ENCODE peak calls at places on chromosome 5, in ten cellular contexts. I, X, N, E, P, A, J, S, O and Q are unnamed samples.

GRCh38 chr5:72633649-72634048 is 126.4 kb upstream of the ZNF366 start:
- DNase-seq in N (no peak), O (peak), J (no peak), A (no peak), E (no peak), X (no peak), P (no peak), I (peak), S (peak), Q (no peak)

GRCh38 chr5:173554038-173554955 is 62.2 kb downstream of the BOD1 start:
- DNase-seq in I (no peak), O (no peak), J (no peak), P (no peak), X (no peak), A (no peak), E (no peak), S (no peak), N (no peak), Q (no peak)

GRCh38 chr5:88889165-88890069 is 6.4 kb upstream of the MEF2C start:
- DNase-seq in X (peak), P (no peak), A (peak), N (peak), E (no peak), J (peak), O (peak), S (no peak), I (peak), Q (peak)

GRCh38 chr5:13325765-13326164 is 618.7 kb downstream of the DNAH5 start:
- DNase-seq in A (no peak), N (no peak), E (no peak), I (no peak), J (no peak), X (no peak), S (no peak), O (no peak), P (no peak), Q (no peak)

GRCh38 chr5:57094753-57095683 is 78.8 kb upstream of the GPBP1 start:
- DNase-seq in P (peak), X (no peak), N (peak), E (no peak), J (no peak), A (peak), S (peak), I (peak), O (peak), Q (no peak)

GRCh38 chr5:172854451-172854871 is 20.4 kb downstream of the ERGIC1 start:
- DNase-seq in I (peak), O (no peak), P (no peak), E (no peak), J (no peak), N (no peak), S (no peak), A (no peak), X (no peak), Q (no peak)

GRCh38 chr5:137496919-137497318 is 2.2 kb downstream of the SPOCK1 start:
- DNase-seq in O (no peak), J (no peak), P (no peak), X (no peak), N (no peak), A (no peak), I (peak), E (no peak), S (no peak), Q (no peak)

GRCh38 chr5:91419571-91420537 is 36.7 kb upstream of the ARRDC3 start:
- DNase-seq in I (peak), X (peak), E (peak), P (peak), A (peak), O (peak), S (peak), N (peak), J (peak), Q (no peak)

GRCh38 chr5:134120386-134121138 is 6.1 kb downstream of the TCF7 start:
- DNase-seq in P (no peak), O (no peak), N (no peak), J (no peak), X (no peak), I (no peak), S (no peak), A (no peak), E (no peak), Q (no peak)

GRCh38 chr5:27316283-27316675 is 277.9 kb upstream of the CDH9 start:
- DNase-seq in N (no peak), A (no peak), X (no peak), O (peak), J (no peak), S (peak), P (no peak), I (peak), E (no peak), Q (no peak)

GRCh38 chr5:74767579-74767913 is 497 bp downstream of the NSA2 start:
- DNase-seq in O (peak), E (peak), N (no peak), S (peak), I (peak), P (no peak), X (peak), A (peak), J (peak), Q (no peak)

GRCh38 chr5:83220331-83220730 is 143.0 kb downstream of the XRCC4 start:
- DNase-seq in N (no peak), E (no peak), I (peak), O (no peak), J (no peak), P (no peak), A (peak), S (no peak), X (no peak), Q (no peak)

GRCh38 chr5:129094924-129095797 is 612 bp downstream of the ISOC1 start:
- DNase-seq in O (peak), X (peak), E (peak), N (no peak), S (peak), A (peak), J (peak), I (peak), P (no peak), Q (peak)

GRCh38 chr5:56601641-56602071 is 213.7 kb upstream of the MAP3K1 start:
- DNase-seq in N (no peak), X (no peak), O (no peak), I (no peak), S (no peak), E (no peak), A (peak), P (no peak), J (no peak), Q (no peak)

GRCh38 chr5:109907189-109907588 is 217.5 kb downstream of the MAN2A1 start:
- DNase-seq in I (peak), E (no peak), O (peak), X (no peak), A (no peak), N (no peak), P (no peak), S (peak), J (no peak), Q (no peak)

GRCh38 chr5:126483156-126483555 is 59.9 kb downstream of the GRAMD2B start:
- DNase-seq in P (no peak), J (no peak), O (peak), I (peak), A (no peak), E (no peak), N (no peak), X (no peak), S (no peak), Q (no peak)

GRCh38 chr5:113090336-113091106 is 113.9 kb downstream of the DCP2 start:
- DNase-seq in E (no peak), X (no peak), A (no peak), P (no peak), N (no peak), O (peak), J (no peak), S (no peak), I (no peak), Q (no peak)

GRCh38 chr5:23446436-23446835 is 61.0 kb upstream of the PRDM9 start:
- DNase-seq in S (no peak), A (no peak), P (no peak), I (peak), O (peak), N (no peak), X (no peak), J (no peak), E (no peak), Q (no peak)

GRCh38 chr5:135205616-135206349 is 171.8 kb upstream of the PITX1 start:
- DNase-seq in O (no peak), N (no peak), X (no peak), S (no peak), P (no peak), J (no peak), I (peak), E (no peak), A (no peak), Q (no peak)

GRCh38 chr5:77015938-77016569 is 14.2 kb upstream of the AGGF1 start:
- DNase-seq in P (no peak), N (peak), I (peak), E (no peak), X (no peak), O (peak), S (peak), J (peak), A (peak), Q (no peak)

GRCh38 chr5:17054911-17055310 is 118.8 kb upstream of the MYO10 start:
- DNase-seq in P (no peak), N (no peak), I (no peak), X (no peak), J (no peak), E (no peak), O (no peak), A (no peak), S (no peak), Q (no peak)

GRCh38 chr5:74639538-74640449 is 734 bp downstream of the ENC1 start:
- DNase-seq in I (peak), X (peak), E (no peak), P (no peak), A (peak), N (peak), J (peak), S (no peak), O (peak), Q (no peak)

GRCh38 chr5:173707392-173707791 is 90.9 kb upstream of the BOD1 start:
- DNase-seq in P (no peak), N (no peak), O (peak), X (peak), J (peak), S (peak), A (no peak), I (peak), E (no peak), Q (no peak)

GRCh38 chr5:10856646-10857332 is 95.8 kb upstream of the DAP start:
- DNase-seq in I (peak), X (peak), S (peak), N (peak), A (peak), J (peak), O (peak), E (peak), P (no peak), Q (peak)

GRCh38 chr5:128920345-128921215 is 44.7 kb upstream of the SLC27A6 start:
- DNase-seq in E (no peak), J (no peak), X (no peak), N (no peak), P (peak), S (peak), I (peak), A (no peak), O (peak), Q (no peak)

GRCh38 chr5:61659221-61659696 is 327.2 kb downstream of the ZSWIM6 start:
- DNase-seq in S (no peak), I (no peak), X (peak), N (peak), O (no peak), E (no peak), J (no peak), P (no peak), A (peak), Q (no peak)

GRCh38 chr5:122195784-122196394 is 66.5 kb downstream of the ZNF474 start:
- DNase-seq in J (peak), N (peak), O (peak), A (peak), I (peak), S (peak), E (peak), P (no peak), X (peak), Q (no peak)

GRCh38 chr5:131633830-131634229 is 1.2 kb downstream of the RAPGEF6 start:
- DNase-seq in I (no peak), E (no peak), N (no peak), X (no peak), J (peak), S (no peak), A (no peak), P (no peak), O (no peak), Q (no peak)

GRCh38 chr5:127061956-127062355 is 11.3 kb downstream of the C5orf63 start:
- DNase-seq in I (peak), P (no peak), E (no peak), X (no peak), O (no peak), J (no peak), A (no peak), N (no peak), S (no peak), Q (no peak)

GRCh38 chr5:16536246-16536645 is 70.6 kb upstream of the ZNF622 start:
- DNase-seq in E (no peak), N (no peak), I (peak), S (peak), J (no peak), O (no peak), X (no peak), P (peak), A (no peak), Q (no peak)

GRCh38 chr5:113922343-113922742 is 408.8 kb downstream of the YTHDC2 start:
- DNase-seq in P (no peak), S (no peak), I (no peak), O (no peak), A (no peak), J (no peak), X (no peak), N (no peak), E (no peak), Q (no peak)

GRCh38 chr5:62306494-62307363 is 723 bp downstream of the KIF2A start:
- DNase-seq in I (peak), S (peak), O (peak), J (peak), A (peak), N (peak), P (no peak), X (peak), E (peak), Q (peak)

GRCh38 chr5:39379683-39380082 is 15.4 kb upstream of the C9 start:
- DNase-seq in X (no peak), J (no peak), E (no peak), S (no peak), I (no peak), A (no peak), O (no peak), N (no peak), P (no peak), Q (no peak)

GRCh38 chr5:61582887-61583286 is 250.8 kb downstream of the ZSWIM6 start:
- DNase-seq in O (no peak), I (no peak), E (no peak), X (no peak), A (no peak), S (no peak), J (no peak), N (no peak), P (no peak), Q (no peak)

GRCh38 chr5:78634634-78635033 is 13.9 kb downstream of the LHFPL2 start:
- DNase-seq in J (no peak), E (no peak), A (no peak), S (no peak), X (no peak), O (no peak), N (no peak), I (peak), P (no peak), Q (no peak)
- TF ChIP-seq CTCF in J (no peak), E (peak), A (peak), S (peak), X (peak), O (peak), N (peak), I (peak), P (no peak), Q (no peak)

GRCh38 chr5:14365831-14366435 is 215.7 kb upstream of the OTULINL start:
- DNase-seq in X (no peak), I (no peak), J (no peak), N (no peak), A (no peak), S (no peak), P (no peak), O (no peak), E (no peak), Q (no peak)

GRCh38 chr5:14366763-14367162 is 214.8 kb upstream of the OTULINL start:
- DNase-seq in N (no peak), X (no peak), J (no peak), I (no peak), E (no peak), S (no peak), P (no peak), O (no peak), A (no peak), Q (no peak)

GRCh38 chr5:14362511-14362910 is 219.1 kb upstream of the OTULINL start:
- DNase-seq in S (no peak), X (peak), N (no peak), J (no peak), E (no peak), I (no peak), O (no peak), A (no peak), P (no peak), Q (no peak)

GRCh38 chr5:14364576-14365472 is 216.8 kb upstream of the OTULINL start:
- DNase-seq in I (no peak), S (no peak), X (peak), O (no peak), P (no peak), N (peak), A (peak), E (peak), J (no peak), Q (no peak)

DNA sequence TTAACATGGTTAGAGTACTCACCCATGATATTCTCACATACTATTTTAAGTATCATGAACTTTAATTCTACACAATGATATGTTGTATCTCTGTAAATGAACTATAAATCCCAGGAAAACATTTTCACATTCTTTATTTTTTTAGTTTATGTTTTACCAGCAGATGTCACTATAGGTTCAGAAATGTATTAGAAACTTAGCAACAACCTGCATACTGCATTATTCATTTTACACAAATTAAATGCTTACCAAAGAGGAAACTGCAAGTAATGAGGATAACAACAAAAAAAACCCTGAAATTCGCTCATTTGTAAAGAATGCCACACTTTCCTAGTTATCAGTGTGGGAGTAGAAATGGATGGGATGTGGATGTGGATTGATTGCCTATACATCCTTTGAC is 217.5 kb upstream of the OTULINL start:
- DNase-seq in I (peak), N (no peak), S (no peak), E (no peak), A (no peak), O (peak), P (no peak), X (no peak), J (no peak), Q (no peak)
- TF ChIP-seq CTCF in I (peak), N (no peak), S (no peak), E (no peak), A (no peak), O (no peak), P (no peak), X (no peak), J (no peak), Q (no peak)

GRCh38 chr5:156051972-156052371 is 275.0 kb upstream of the SGCD start:
- DNase-seq in P (no peak), I (no peak), E (no peak), O (no peak), N (peak), A (peak), X (no peak), S (no peak), J (no peak), Q (no peak)
- TF ChIP-seq CTCF in P (no peak), I (no peak), E (no peak), O (no peak), N (peak), A (peak), X (no peak), S (no peak), J (no peak), Q (no peak)

GRCh38 chr5:140107312-140108092 is 6.4 kb upstream of the PURA start:
- DNase-seq in E (peak), O (peak), I (peak), P (no peak), N (peak), A (peak), J (peak), X (peak), S (peak), Q (peak)
- TF ChIP-seq CTCF in E (peak), O (peak), I (no peak), P (peak), N (no peak), A (peak), J (no peak), X (peak), S (peak), Q (peak)

DNA sequence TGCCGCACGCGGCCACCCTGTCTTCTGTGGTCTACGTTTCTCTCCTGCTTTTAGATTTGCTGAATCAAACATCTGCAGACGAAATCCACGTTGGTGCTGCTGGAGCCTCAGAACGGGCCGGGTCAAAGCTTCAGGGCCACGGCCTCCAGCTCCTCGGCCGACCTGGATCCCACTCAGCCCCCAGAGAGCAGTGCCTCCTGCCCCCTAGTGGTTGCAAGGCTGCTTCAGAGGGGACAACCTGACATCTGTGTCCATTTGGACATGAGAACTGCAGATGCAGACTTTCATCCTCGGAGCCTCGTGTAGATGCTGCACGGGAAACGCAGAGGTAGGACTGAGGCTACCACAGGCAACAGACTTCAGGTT is 23.0 kb upstream of the SLC6A3 start:
- DNase-seq in A (peak), P (no peak), I (peak), O (peak), J (no peak), E (no peak), X (peak), S (no peak), N (peak), Q (no peak)
- TF ChIP-seq CTCF in A (peak), P (peak), I (peak), O (peak), J (peak), E (peak), X (peak), S (peak), N (peak), Q (peak)

GRCh38 chr5:111383288-111383970 is 128.9 kb downstream of the STARD4 start:
- DNase-seq in O (peak), X (no peak), I (peak), A (no peak), S (no peak), J (no peak), N (no peak), E (no peak), P (no peak), Q (no peak)
- TF ChIP-seq CTCF in O (no peak), X (no peak), I (no peak), A (no peak), S (no peak), J (no peak), N (no peak), E (no peak), P (no peak), Q (no peak)

GRCh38 chr5:124102491-124102890 is 590.5 kb downstream of the CSNK1G3 start:
- DNase-seq in A (no peak), E (no peak), S (no peak), J (no peak), X (no peak), N (no peak), I (peak), O (peak), P (no peak), Q (no peak)
- TF ChIP-seq CTCF in A (no peak), E (no peak), S (no peak), J (no peak), X (no peak), N (no peak), I (no peak), O (no peak), P (no peak), Q (no peak)

GRCh38 chr5:171365351-171365750 is 22.3 kb upstream of the NPM1 start:
- DNase-seq in O (peak), J (no peak), N (peak), A (peak), X (no peak), I (peak), S (peak), E (peak), P (no peak), Q (no peak)
- TF ChIP-seq CTCF in O (peak), J (no peak), N (peak), A (peak), X (peak), I (peak), S (peak), E (peak), P (peak), Q (no peak)

DNA sequence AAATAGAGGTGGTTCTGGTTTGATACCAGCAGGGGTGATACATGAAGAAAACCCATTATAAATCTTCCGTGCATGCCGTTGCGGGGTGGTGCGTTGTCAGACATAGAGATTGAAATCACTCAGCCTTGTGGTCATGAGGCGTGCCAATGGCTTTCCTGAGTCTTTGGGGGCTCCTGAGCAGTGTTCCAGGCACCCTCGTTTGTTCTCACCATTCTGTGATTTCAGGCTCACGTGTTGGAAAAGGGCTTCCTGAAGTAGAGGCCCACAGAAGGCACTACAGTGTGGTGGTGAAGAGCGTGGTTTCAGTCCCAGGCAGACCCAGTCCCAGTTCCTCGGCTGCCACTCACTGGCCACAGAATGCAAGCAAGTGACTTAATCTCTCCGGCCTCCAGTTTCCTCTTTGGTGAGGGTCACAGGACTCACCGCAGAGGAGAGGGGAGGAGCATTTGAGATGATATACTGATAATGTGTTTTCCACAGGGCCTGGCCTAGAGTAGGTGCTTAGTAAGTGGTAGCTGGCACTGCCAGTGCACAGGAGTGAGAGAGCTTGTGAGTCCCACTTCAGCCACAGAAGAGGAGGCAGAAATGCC is 20.5 kb upstream of the GLRX start:
- DNase-seq in A (peak), P (no peak), S (peak), X (peak), I (peak), N (peak), O (peak), J (peak), E (no peak), Q (peak)
- TF ChIP-seq CTCF in A (no peak), P (no peak), S (peak), X (peak), I (no peak), N (no peak), O (peak), J (peak), E (no peak), Q (no peak)